ENCODE peak calls at places on chromosome 17, in four cellular contexts. P is fibroblast of lung, B is PC-3, N is endothelial cell of umbilical vein. R is an unnamed sample. For H3K4me1, the result is how much of the 10 kb centered on the place peaks cover.

GRCh38 chr17:43791589-43791988 is 11.4 kb downstream of the CFAP97D1 start:
- DNase-seq in P (peak), B (peak), N (peak), R (peak)

GRCh38 chr17:19298561-19299213 is 61.5 kb downstream of the EPN2 start:
- DNase-seq in P (no peak), B (no peak), N (no peak), R (no peak)

GRCh38 chr17:50371526-50371925 is 1.5 kb downstream of the MRPL27 start:
- DNase-seq in P (no peak), B (no peak), N (no peak), R (peak)

GRCh38 chr17:61384384-61385090 is 15.1 kb upstream of the TBX2 start:
- DNase-seq in P (no peak), B (no peak), N (no peak), R (no peak)

GRCh38 chr17:29753845-29754439 is 131.2 kb upstream of the CORO6 start:
- DNase-seq in P (no peak), B (no peak), N (no peak), R (no peak)

GRCh38 chr17:29049541-29050150 is 6.7 kb downstream of the PIPOX start:
- DNase-seq in P (no peak), B (no peak), N (no peak), R (no peak)

GRCh38 chr17:57482657-57483056 is 226.3 kb downstream of the MSI2 start:
- DNase-seq in P (peak), B (no peak), N (no peak), R (no peak)

GRCh38 chr17:29874931-29875596 is 55.0 kb downstream of the SSH2 start:
- DNase-seq in P (no peak), B (no peak), N (no peak), R (no peak)

GRCh38 chr17:12431188-12431587 is 234.5 kb upstream of the MYOCD start:
- DNase-seq in P (no peak), B (no peak), N (no peak), R (no peak)

GRCh38 chr17:75813081-75814020 is 28.7 kb downstream of the UNK start:
- DNase-seq in P (no peak), B (no peak), N (no peak), R (no peak)

GRCh38 chr17:46108550-46109110 is 84.6 kb downstream of the KANSL1 start:
- DNase-seq in P (no peak), B (peak), N (peak), R (no peak)

DNA sequence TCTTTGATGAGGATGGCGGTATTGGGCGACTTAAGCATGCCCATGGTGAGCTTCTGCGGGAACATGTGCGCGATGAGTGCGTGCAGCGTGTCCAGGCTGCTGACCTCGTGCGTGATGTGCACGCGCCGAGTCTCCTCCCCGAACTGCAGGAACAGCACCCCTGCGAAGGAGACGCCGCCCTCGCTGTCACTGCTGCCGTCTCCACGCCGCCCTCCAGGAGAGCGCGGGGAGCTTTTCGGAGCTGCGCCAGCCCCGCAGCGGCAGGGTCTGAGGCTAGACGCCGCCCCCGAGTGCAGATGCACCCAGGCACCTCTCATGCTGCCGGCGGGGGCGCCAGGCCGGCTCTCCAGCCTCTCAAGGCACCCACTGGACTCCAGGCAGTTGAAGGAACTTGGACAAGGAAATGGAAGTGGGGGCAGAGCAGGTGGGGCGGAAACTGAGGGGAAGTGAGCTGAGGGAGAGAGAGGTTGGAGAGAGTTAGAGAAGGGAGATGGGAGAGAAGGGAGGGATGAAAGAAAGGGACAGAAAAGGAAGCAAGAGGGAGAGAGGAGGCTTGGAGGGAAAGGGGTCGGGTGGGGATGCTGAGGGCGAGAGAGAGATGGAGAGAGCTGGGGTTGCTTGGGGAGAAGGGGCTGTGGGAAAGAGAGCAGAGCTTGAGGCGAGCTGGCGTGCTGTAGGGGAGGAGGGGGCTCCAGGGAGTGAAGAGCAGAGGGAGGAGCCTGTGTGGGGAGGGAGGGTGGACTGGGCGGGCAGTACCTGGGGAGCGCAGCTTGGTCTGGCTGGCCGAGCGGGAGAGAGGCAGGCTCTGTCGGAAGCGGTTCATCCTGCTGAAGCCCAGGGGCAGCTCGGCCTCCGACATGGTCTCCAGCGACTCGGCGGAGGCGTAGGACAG is 42.1 kb downstream of the SRCIN1 start:
- DNase-seq in P (no peak), B (no peak), N (no peak), R (no peak)
- TF ChIP-seq EZH2 in P (peak), B (no peak), N (peak), R (no peak)

GRCh38 chr17:73533127-73533526 is 111.1 kb downstream of the SDK2 start:
- DNase-seq in P (no peak), B (no peak), N (no peak), R (no peak)
- H3K4me1 ChIP-seq in P (under half), B (under half), N (under half), R (under half)

DNA sequence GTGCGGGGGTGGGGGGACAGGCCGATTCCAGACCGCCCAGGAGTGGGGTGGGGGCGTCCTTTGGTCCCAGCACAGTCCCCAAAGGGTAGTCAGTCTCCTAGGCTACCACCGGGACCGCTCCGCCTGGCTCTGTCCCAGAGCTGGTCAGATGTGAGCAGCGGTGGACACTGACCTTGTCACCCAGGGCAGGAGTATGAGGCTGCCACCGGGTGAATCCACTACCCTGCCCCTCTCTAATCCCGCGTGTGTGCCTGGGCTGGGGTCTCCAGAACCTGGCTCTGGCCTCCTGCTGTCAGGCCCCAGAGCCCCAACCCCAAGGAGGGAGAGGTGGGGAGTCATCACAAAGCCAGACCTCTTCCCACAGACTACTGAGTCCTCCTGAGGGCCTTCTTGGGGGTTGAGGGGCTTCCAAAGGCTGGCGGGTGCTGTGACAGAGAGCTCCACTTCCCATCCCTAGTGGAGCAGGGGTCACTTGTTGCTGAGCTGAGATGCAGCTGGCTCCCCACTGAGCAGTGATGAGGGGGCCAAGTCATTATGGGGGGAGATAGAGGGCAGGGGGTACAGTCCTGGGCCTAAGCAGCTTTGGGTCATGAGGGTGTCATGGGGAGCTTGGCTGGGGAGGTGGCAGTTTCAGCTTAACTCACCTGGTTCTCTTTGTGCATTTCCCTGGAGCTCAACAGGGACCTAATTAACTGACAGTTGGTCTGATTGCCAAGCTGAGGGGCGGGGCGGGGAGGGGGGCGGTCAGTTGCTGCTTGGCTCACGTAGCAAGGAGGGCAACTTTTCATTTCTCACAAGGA is 1.2 kb downstream of the PPP1R1B start:
- DNase-seq in P (no peak), B (no peak), N (no peak), R (no peak)
- TF ChIP-seq EZH2 in P (peak), B (no peak), N (no peak), R (no peak)

GRCh38 chr17:81030726-81031570 is 4.0 kb upstream of the BAIAP2 start:
- DNase-seq in P (no peak), B (no peak), N (peak), R (no peak)
- H3K4me1 ChIP-seq in P (under half), B (under half), N (under half), R (under half)

GRCh38 chr17:1179112-1179634 is 608 bp downstream of the ABR start:
- DNase-seq in P (no peak), B (no peak), N (no peak), R (no peak)
- TF ChIP-seq EZH2 in P (no peak), B (no peak), N (no peak), R (no peak)